ENCODE peak calls at places on chromosomes 16 and 17, in four cellular contexts. One of them, this sample, is unnamed.

GRCh38 chr16:73011926-73012325 is 36.0 kb downstream of the ZFHX3 start:
- DNase-seq in HepG2: no peak
- DNase-seq in HCT116: no peak
- DNase-seq in K562: no peak
- DNase-seq in this sample: no peak

GRCh38 chr16:11585460-11586374 is 1.0 kb downstream of the LITAF start:
- DNase-seq in HepG2: peak; percentile 53
- DNase-seq in HCT116: no peak
- DNase-seq in K562: no peak
- DNase-seq in this sample: no peak

GRCh38 chr17:75524269-75524970 is 1.1 kb upstream of the LLGL2 start:
- DNase-seq in HepG2: no peak
- DNase-seq in HCT116: no peak
- DNase-seq in K562: no peak
- DNase-seq in this sample: no peak

GRCh38 chr17:278055-279028 is 74.3 kb downstream of the RPH3AL start:
- DNase-seq in HepG2: no peak
- DNase-seq in HCT116: no peak
- DNase-seq in K562: no peak
- DNase-seq in this sample: no peak

GRCh38 chr17:32518856-32519768 is 32.3 kb downstream of the CDK5R1 start:
- DNase-seq in HepG2: no peak
- DNase-seq in HCT116: no peak
- DNase-seq in K562: no peak
- DNase-seq in this sample: peak; percentile 81

GRCh38 chr17:77366558-77367245 is 225.9 kb downstream of the SEC14L1 start:
- DNase-seq in HepG2: no peak
- DNase-seq in HCT116: no peak
- DNase-seq in K562: no peak
- DNase-seq in this sample: no peak

GRCh38 chr17:81171941-81172340 is 5.9 kb upstream of the AATK start:
- DNase-seq in HepG2: peak; percentile 28
- DNase-seq in HCT116: no peak
- DNase-seq in K562: no peak
- DNase-seq in this sample: no peak

GRCh38 chr17:78428842-78429617 is 50.6 kb downstream of the PGS1 start:
- DNase-seq in HepG2: no peak
- DNase-seq in HCT116: no peak
- DNase-seq in K562: no peak
- DNase-seq in this sample: no peak

GRCh38 chr17:39606434-39607056 is 1.2 kb downstream of the NEUROD2 start:
- DNase-seq in HepG2: no peak
- DNase-seq in HCT116: no peak
- DNase-seq in K562: no peak
- DNase-seq in this sample: no peak

GRCh38 chr16:47392114-47392513 is 68.7 kb downstream of the ITFG1 start:
- DNase-seq in HepG2: peak; percentile 53
- DNase-seq in HCT116: peak; percentile 31
- DNase-seq in K562: peak; percentile 50
- DNase-seq in this sample: no peak

GRCh38 chr16:3698941-3699340 is 18.4 kb downstream of the TRAP1 start:
- DNase-seq in HepG2: no peak
- DNase-seq in HCT116: no peak
- DNase-seq in K562: no peak
- DNase-seq in this sample: no peak
- TF ChIP-seq YY1 in HepG2: no peak
- TF ChIP-seq YY1 in HCT116: no peak
- TF ChIP-seq YY1 in K562: no peak
- TF ChIP-seq YY1 in this sample: no peak

GRCh38 chr17:31050948-31051347 is 43.8 kb upstream of the NF1 start:
- DNase-seq in HepG2: no peak
- DNase-seq in HCT116: no peak
- DNase-seq in K562: no peak
- DNase-seq in this sample: no peak

GRCh38 chr17:31053076-31053475 is 41.7 kb upstream of the NF1 start:
- DNase-seq in HepG2: no peak
- DNase-seq in HCT116: no peak
- DNase-seq in K562: no peak
- DNase-seq in this sample: no peak

GRCh38 chr17:31052187-31052889 is 42.4 kb upstream of the NF1 start:
- DNase-seq in HepG2: peak; percentile 35
- DNase-seq in HCT116: peak; percentile 42
- DNase-seq in K562: peak; percentile 60
- DNase-seq in this sample: no peak

GRCh38 chr17:31051517-31051916 is 43.3 kb upstream of the NF1 start:
- DNase-seq in HepG2: no peak
- DNase-seq in HCT116: no peak
- DNase-seq in K562: no peak
- DNase-seq in this sample: no peak

DNA sequence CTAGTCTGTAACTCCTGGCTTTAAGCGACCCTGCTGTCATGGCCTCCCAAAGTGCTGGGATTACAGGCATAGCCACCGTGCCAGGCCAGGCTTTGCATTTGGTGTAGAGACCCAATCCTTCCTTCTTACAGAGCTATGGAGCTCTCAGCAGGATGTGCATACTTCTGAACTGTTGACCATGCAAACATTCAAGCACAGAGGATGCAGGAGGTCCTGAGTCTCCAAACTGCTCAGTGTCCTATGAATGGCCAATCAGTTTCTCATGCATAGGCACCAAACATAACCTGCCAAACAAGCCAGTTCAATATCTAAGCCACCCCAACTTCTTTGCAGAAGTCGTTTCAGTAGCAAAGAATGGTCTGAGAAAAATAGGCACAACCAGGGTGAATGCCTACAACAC is 40.0 kb upstream of the NF1 start:
- DNase-seq in HepG2: no peak
- DNase-seq in HCT116: no peak
- DNase-seq in K562: no peak
- DNase-seq in this sample: no peak
- TF ChIP-seq YY1 in HepG2: no peak
- TF ChIP-seq YY1 in HCT116: no peak
- TF ChIP-seq YY1 in K562: no peak
- TF ChIP-seq YY1 in this sample: no peak

GRCh38 chr16:86496929-86497381 is 13.4 kb upstream of the FOXF1 start:
- DNase-seq in HepG2: no peak
- DNase-seq in HCT116: no peak
- DNase-seq in K562: no peak
- DNase-seq in this sample: no peak
- TF ChIP-seq YY1 in HepG2: no peak
- TF ChIP-seq YY1 in HCT116: no peak
- TF ChIP-seq YY1 in K562: no peak
- TF ChIP-seq YY1 in this sample: no peak

GRCh38 chr17:6099492-6099891 is 29.3 kb downstream of the WSCD1 start:
- DNase-seq in HepG2: no peak
- DNase-seq in HCT116: no peak
- DNase-seq in K562: no peak
- DNase-seq in this sample: no peak
- TF ChIP-seq YY1 in HepG2: no peak
- TF ChIP-seq YY1 in HCT116: no peak
- TF ChIP-seq YY1 in K562: no peak
- TF ChIP-seq YY1 in this sample: no peak